ENCODE peak calls at places on chromosomes 6 and 20, in nine cellular contexts. X, E, B, C, O, D, F, I and G are unnamed samples.

GRCh38 chr6:19465760-19466159 is 371.4 kb upstream of the ID4 start:
- DNase-seq in X (no peak), E (peak; percentile 95), B (no peak), C (no peak), O (no peak), D (no peak), F (no peak), I (no peak), G (no peak)

GRCh38 chr6:53741001-53741400 is 53.8 kb upstream of the LRRC1 start:
- DNase-seq in X (no peak), E (no peak), B (no peak), C (no peak), O (no peak), D (no peak), F (no peak), I (no peak), G (no peak)

GRCh38 chr6:143698759-143699750 is 21.3 kb downstream of the PHACTR2 start:
- DNase-seq in X (no peak), E (no peak), B (no peak), C (no peak), O (peak; percentile 88), D (peak; percentile 16), F (no peak), I (no peak), G (no peak)

GRCh38 chr20:38346247-38346651 is at the start of gene LBP:
- DNase-seq in X (no peak), E (no peak), B (no peak), C (no peak), O (no peak), D (no peak), F (no peak), I (no peak), G (no peak)

GRCh38 chr20:34771680-34772081 is 53.8 kb downstream of the NCOA6 start:
- DNase-seq in X (no peak), E (peak; percentile 12), B (no peak), C (no peak), O (no peak), D (no peak), F (no peak), I (no peak), G (no peak)

GRCh38 chr6:117545161-117545595 is 57.1 kb downstream of the GOPC start:
- DNase-seq in X (no peak), E (no peak), B (no peak), C (no peak), O (no peak), D (no peak), F (no peak), I (no peak), G (no peak)

GRCh38 chr6:24907959-24908358 is 27.8 kb downstream of the RIPOR2 start:
- DNase-seq in X (no peak), E (no peak), B (no peak), C (no peak), O (no peak), D (peak; percentile 49), F (no peak), I (no peak), G (no peak)

GRCh38 chr20:57252559-57253162 is 13.8 kb downstream of the BMP7 start:
- DNase-seq in X (no peak), E (no peak), B (no peak), C (no peak), O (no peak), D (no peak), F (no peak), I (no peak), G (no peak)

GRCh38 chr6:15389759-15390723 is 144.2 kb downstream of the JARID2 start:
- DNase-seq in X (no peak), E (peak; percentile 74), B (no peak), C (no peak), O (peak; percentile 80), D (peak; percentile 87), F (no peak), I (peak; percentile 73), G (no peak)

GRCh38 chr6:18985958-18986357 is 598.8 kb downstream of the RNF144B start:
- DNase-seq in X (no peak), E (no peak), B (no peak), C (no peak), O (no peak), D (no peak), F (no peak), I (no peak), G (no peak)

GRCh38 chr20:58475466-58475865 is 39.7 kb downstream of the APCDD1L start:
- DNase-seq in X (no peak), E (no peak), B (no peak), C (no peak), O (no peak), D (no peak), F (peak; percentile 48), I (no peak), G (no peak)

GRCh38 chr20:25686081-25687077 is 10.3 kb downstream of the ZNF337 start:
- DNase-seq in X (no peak), E (no peak), B (no peak), C (no peak), O (no peak), D (no peak), F (no peak), I (no peak), G (no peak)

GRCh38 chr20:25683050-25683449 is 13.6 kb downstream of the ZNF337 start:
- DNase-seq in X (no peak), E (no peak), B (no peak), C (no peak), O (no peak), D (no peak), F (no peak), I (no peak), G (no peak)

GRCh38 chr20:25685276-25686080 is 11.2 kb downstream of the ZNF337 start:
- DNase-seq in X (no peak), E (no peak), B (no peak), C (no peak), O (peak; percentile 25), D (no peak), F (no peak), I (no peak), G (no peak)
- H3K4me3 ChIP-seq in X (no peak overlapping the region), E (no peak overlapping the region), B (no peak overlapping the region), C (no peak overlapping the region), O (no peak overlapping the region), D (no peak overlapping the region), F (no peak overlapping the region), I (no peak overlapping the region), G (no peak overlapping the region)

GRCh38 chr6:51107769-51108203 is 289.1 kb downstream of the TFAP2B start:
- DNase-seq in X (no peak), E (no peak), B (no peak), C (no peak), O (no peak), D (no peak), F (no peak), I (no peak), G (no peak)

GRCh38 chr6:51108563-51109234 is 290.0 kb downstream of the TFAP2B start:
- DNase-seq in X (no peak), E (no peak), B (no peak), C (no peak), O (no peak), D (no peak), F (no peak), I (no peak), G (no peak)

DNA sequence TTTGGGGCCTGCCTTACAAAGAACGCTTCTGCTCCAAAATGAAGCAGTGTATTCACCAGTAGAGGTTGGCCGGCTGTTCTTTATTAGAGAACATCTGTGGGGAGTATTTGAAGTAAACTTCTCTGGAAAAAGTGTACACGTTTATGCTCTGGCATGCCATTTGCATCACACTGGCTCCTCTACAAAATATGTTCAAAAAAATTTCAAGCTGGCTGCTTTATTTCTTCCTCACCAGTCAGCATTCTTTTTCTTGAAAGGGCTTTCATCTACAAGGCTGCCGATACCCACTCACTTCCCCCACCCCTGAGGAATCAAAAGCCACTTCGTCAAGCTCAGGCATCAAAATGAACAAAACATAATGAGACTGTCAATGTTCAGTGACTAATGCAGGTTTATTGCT is 294.1 kb downstream of the TFAP2B start:
- DNase-seq in X (no peak), E (no peak), B (no peak), C (no peak), O (no peak), D (no peak), F (no peak), I (no peak), G (no peak)
- TF ChIP-seq CTCF in X (no peak), E (no peak), B (no peak), C (no peak), O (no peak), D (no peak), F (no peak), I (no peak), G (no peak)

DNA sequence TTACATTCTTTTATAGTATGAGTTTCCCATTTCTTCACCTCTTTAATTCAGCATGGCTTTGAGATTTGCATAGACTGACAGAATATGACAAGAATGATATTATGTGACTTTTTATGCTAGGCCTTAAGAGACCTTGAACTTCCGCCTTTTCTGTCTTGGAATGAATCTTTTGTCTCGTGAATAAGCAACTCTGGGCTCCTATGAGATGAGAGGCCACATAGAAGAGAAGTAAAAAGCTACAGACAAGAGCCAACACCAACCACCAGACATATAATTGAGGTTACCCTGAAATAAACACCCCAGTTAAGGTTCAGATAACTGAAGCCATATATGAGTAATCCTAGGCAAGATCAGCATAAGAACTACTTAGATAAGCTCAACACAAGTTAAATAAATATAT is 600.8 kb downstream of the MEI4 start:
- DNase-seq in X (no peak), E (no peak), B (no peak), C (no peak), O (no peak), D (no peak), F (no peak), I (no peak), G (no peak)
- H3K4me1 ChIP-seq in X (no peaks in the 10 kb centered on the region), E (no peaks in the 10 kb centered on the region), B (no peaks in the 10 kb centered on the region), C (no peaks in the 10 kb centered on the region), O (no peaks in the 10 kb centered on the region), D (no peaks in the 10 kb centered on the region), F (no peaks in the 10 kb centered on the region), I (no peaks in the 10 kb centered on the region), G (no peaks in the 10 kb centered on the region)

DNA sequence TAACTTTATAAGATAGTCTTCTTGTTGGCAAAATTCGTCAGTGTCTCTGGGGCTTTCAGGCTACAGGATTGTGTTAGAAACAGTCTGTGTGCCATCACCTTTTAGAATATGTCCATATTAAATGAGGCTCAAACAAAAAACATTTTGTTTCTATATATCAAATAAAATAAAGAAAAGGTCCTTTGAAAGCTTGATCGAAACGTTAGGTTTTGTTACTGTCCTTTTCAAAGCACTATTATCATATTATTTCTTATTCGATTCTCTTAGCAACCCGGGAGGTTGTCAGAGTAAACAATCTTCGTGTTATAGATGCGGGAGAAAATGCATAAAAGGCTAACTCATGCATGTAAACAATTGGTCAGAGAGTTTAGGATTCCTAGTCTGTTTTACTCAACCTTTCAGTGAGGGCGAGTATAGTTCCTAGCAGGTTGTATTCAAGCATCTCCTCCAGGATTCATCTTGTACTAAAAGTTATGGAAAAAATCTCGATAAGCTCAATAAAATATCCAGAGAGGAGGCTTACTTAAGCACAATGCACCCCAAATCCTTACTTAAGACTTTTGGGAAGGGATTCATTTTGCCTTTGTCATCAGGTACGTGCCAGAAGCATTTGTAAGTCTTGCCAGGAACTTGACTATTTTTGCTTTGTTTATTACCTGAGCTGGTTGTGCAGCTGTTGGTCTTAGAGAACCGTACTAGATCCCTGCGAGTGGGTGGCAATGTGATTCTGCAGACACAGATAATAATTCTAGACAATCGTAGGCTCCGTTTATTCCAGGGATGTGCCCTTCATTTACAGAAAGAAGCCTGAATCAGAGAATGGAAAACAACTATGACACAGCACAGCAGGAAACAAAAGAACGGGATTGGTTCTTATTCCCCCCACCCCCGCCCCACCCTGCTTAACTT is 159.6 kb upstream of the ZNF217 start:
- DNase-seq in X (no peak), E (no peak), B (no peak), C (no peak), O (peak; percentile 59), D (no peak), F (no peak), I (no peak), G (no peak)
- H3K4me3 ChIP-seq in X (no peak overlapping the region), E (no peak overlapping the region), B (no peak overlapping the region), C (no peak overlapping the region), O (peak overlapping the region; percentile 15), D (peak overlapping the region; percentile 10), F (no peak overlapping the region), I (no peak overlapping the region), G (no peak overlapping the region)

GRCh38 chr6:142155895-142156757 is 9.1 kb downstream of the VTA1 start:
- DNase-seq in X (no peak), E (peak; percentile 60), B (no peak), C (no peak), O (peak; percentile 76), D (peak; percentile 13), F (no peak), I (peak; percentile 76), G (no peak)
- TF ChIP-seq CTCF in X (peak; percentile 31), E (peak; percentile 38), B (peak; percentile 56), C (no peak), O (peak; percentile 77), D (peak; percentile 62), F (peak; percentile 64), I (peak; percentile 7), G (peak; percentile 41)